ENCODE peak calls at places on chromosomes 16 and 17, in four cellular contexts. L is K562, J is HEK293T, E is SK-N-SH. K is an unnamed sample.

GRCh38 chr17:57682667-57683066 is 62.4 kb downstream of the CCDC182 start:
- DNase-seq in L (no peak), J (no peak), E (no peak), K (no peak)

GRCh38 chr16:56362706-56363105 is 62.6 kb downstream of the AMFR start:
- DNase-seq in L (no peak), J (no peak), E (no peak), K (no peak)

GRCh38 chr16:4465977-4466779 is 8.2 kb downstream of the NMRAL1 start:
- DNase-seq in L (no peak), J (no peak), E (no peak), K (no peak)

GRCh38 chr17:61770752-61771533 is 92.4 kb downstream of the BRIP1 start:
- DNase-seq in L (no peak), J (no peak), E (no peak), K (no peak)

GRCh38 chr17:61205406-61205805 is 194.2 kb upstream of the TBX2 start:
- DNase-seq in L (no peak), J (no peak), E (no peak), K (no peak)

GRCh38 chr17:35432176-35433074 is at the start of gene SLFN12:
- DNase-seq in L (no peak), J (no peak), E (no peak), K (no peak)

GRCh38 chr16:27458196-27458728 is 56.3 kb downstream of the IL21R start:
- DNase-seq in L (no peak), J (no peak), E (no peak), K (no peak)

GRCh38 chr16:66107661-66108060 is 258.8 kb upstream of the CDH5 start:
- DNase-seq in L (no peak), J (no peak), E (no peak), K (no peak)

GRCh38 chr16:50326835-50327465 is 41.8 kb downstream of the BRD7 start:
- DNase-seq in L (peak; percentile 41), J (peak; percentile 38), E (no peak), K (no peak)

GRCh38 chr17:81558941-81559806 is 7.0 kb upstream of the FAAP100 start:
- DNase-seq in L (no peak), J (no peak), E (no peak), K (no peak)

GRCh38 chr16:55907661-55908060 is 32.5 kb upstream of the CES5A start:
- DNase-seq in L (no peak), J (no peak), E (no peak), K (no peak)

GRCh38 chr16:78528265-78528664 is 428.8 kb downstream of the WWOX start:
- DNase-seq in L (no peak), J (no peak), E (no peak), K (no peak)

GRCh38 chr17:69539781-69540319 is 125.4 kb downstream of the MAP2K6 start:
- DNase-seq in L (no peak), J (no peak), E (no peak), K (no peak)

GRCh38 chr16:54027126-54027922 is 259.3 kb downstream of the IRX3 start:
- DNase-seq in L (no peak), J (no peak), E (peak; percentile 12), K (no peak)

GRCh38 chr17:79891113-79891730 is 52.0 kb upstream of the CBX4 start:
- DNase-seq in L (no peak), J (no peak), E (peak; percentile 50), K (no peak)

GRCh38 chr17:79888009-79888540 is 48.8 kb upstream of the CBX4 start:
- DNase-seq in L (no peak), J (no peak), E (no peak), K (no peak)

GRCh38 chr17:79888811-79889634 is 49.8 kb upstream of the CBX4 start:
- DNase-seq in L (no peak), J (no peak), E (peak; percentile 14), K (peak; percentile 63)

GRCh38 chr17:79892457-79893236 is 53.4 kb upstream of the CBX4 start:
- DNase-seq in L (no peak), J (no peak), E (no peak), K (no peak)

DNA sequence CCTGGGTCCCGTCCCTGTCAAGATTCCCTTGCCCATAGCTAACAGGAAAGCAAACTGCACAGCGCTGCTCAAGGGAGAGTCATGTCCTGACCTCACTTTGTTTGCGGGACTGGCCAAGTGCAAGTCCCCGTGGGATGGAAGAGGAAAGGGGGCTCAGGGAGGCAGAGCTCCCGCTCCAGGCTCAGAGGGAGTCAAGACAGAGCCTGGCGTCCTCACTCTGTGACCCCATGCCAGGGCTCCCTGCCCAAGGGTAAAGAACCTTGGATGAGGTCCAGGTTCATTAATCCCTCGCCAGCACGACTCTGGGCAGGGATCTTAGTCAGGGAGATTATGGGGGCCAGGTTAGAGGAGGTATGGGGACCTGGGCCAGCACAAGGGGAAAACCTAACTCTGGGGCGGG is 51.5 kb upstream of the CBX4 start:
- DNase-seq in L (no peak), J (no peak), E (peak; percentile 80), K (no peak)
- TF ChIP-seq FOXM1 in L (no peak), J (no peak), E (no peak), K (no peak)

GRCh38 chr17:46148247-46148646 is 45.0 kb downstream of the KANSL1 start:
- DNase-seq in L (no peak), J (no peak), E (no peak), K (no peak)

GRCh38 chr17:46154151-46154816 is 38.9 kb downstream of the KANSL1 start:
- DNase-seq in L (no peak), J (no peak), E (no peak), K (no peak)

GRCh38 chr17:46150216-46150963 is 42.8 kb downstream of the KANSL1 start:
- DNase-seq in L (no peak), J (no peak), E (peak; percentile 35), K (no peak)

GRCh38 chr17:46151762-46152161 is 41.5 kb downstream of the KANSL1 start:
- DNase-seq in L (no peak), J (no peak), E (no peak), K (no peak)

DNA sequence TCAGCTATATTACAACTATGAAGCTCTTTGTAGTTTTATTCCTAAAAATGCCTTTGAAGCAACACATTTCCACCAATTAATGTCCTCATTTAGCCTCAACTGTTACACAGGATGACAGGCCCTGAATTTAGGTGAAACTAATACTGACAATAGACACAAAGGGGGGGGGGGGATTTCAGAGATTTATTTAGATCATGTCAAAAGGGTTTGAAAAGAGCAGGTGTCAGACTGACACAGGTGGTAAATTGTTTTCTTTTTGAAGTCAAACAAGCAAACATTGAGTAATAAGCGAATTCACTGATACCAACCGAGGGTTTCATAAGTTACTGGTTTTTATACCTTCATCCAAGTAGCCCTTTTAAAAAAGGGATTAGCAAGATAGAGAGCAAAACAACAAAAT is 40.8 kb downstream of the KANSL1 start:
- DNase-seq in L (no peak), J (no peak), E (no peak), K (no peak)
- TF ChIP-seq FOXM1 in L (no peak), J (no peak), E (no peak), K (no peak)

DNA sequence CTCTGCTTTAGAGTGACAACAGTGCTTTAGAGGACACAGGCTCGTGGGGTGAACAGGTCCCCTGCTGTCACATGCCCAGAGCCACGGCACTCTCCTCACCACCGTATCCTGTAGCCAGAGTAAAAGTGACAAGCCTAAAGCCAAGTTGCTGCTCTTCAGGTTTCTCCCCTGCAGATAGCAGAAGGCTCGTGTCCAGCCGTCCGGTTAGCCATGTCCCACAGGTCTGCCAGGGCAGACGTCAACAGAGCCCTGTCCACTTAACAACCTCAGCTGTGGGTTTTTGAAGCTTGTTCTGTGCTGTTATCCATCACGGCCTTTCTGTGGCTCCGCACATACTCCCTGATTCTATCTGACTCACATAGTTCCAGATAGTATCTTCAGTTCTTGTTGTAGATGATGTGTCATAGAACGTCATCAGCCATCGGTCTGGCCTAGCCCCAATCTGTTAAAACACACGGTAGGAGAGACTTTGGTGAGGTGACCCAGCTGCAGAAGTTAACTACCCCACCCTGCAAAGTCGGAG is 100.7 kb downstream of the SOCS1 start:
- DNase-seq in L (peak; percentile 39), J (no peak), E (no peak), K (no peak)
- TF ChIP-seq FOXM1 in L (no peak), J (no peak), E (no peak), K (no peak)

GRCh38 chr17:76886395-76886794 is 18.2 kb downstream of the MGAT5B start:
- DNase-seq in L (no peak), J (no peak), E (no peak), K (no peak)

GRCh38 chr17:76881966-76882365 is 13.8 kb downstream of the MGAT5B start:
- DNase-seq in L (no peak), J (no peak), E (no peak), K (no peak)

GRCh38 chr17:76881408-76881807 is 13.2 kb downstream of the MGAT5B start:
- DNase-seq in L (no peak), J (no peak), E (no peak), K (no peak)

GRCh38 chr17:76884995-76885896 is 17.0 kb downstream of the MGAT5B start:
- DNase-seq in L (no peak), J (no peak), E (peak; percentile 68), K (no peak)

GRCh38 chr17:76883744-76884525 is 15.7 kb downstream of the MGAT5B start:
- DNase-seq in L (no peak), J (no peak), E (no peak), K (no peak)
- TF ChIP-seq FOXM1 in L (no peak), J (no peak), E (no peak), K (no peak)

GRCh38 chr17:8838551-8839095 is 28.9 kb downstream of the PIK3R6 start:
- DNase-seq in L (no peak), J (no peak), E (no peak), K (no peak)
- TF ChIP-seq FOXM1 in L (no peak), J (no peak), E (no peak), K (no peak)

K was measured in HepG2.